ENCODE peak calls at places on chromosomes 12 and 14, in five cellular contexts. N is AG04449, A is tibial artery, V is GM20000, T is AG10803. E is an unnamed sample.
A peak's percentile ranks its signal among the peaks of the same experiment; 100 is the strongest.

GRCh38 chr12:100908501-100908900 is 113.9 kb downstream of the ANO4 start:
- DNase-seq in N (no peak), T (peak; percentile 82), V (no peak), A (no peak), E (peak; percentile 65)

GRCh38 chr12:57726884-57727757 is 11.4 kb downstream of the AGAP2 start:
- DNase-seq in N (no peak), T (no peak), V (peak; percentile 36), A (no peak), E (no peak)

GRCh38 chr12:54017845-54018607 is 9.2 kb downstream of the HOXC8 start:
- DNase-seq in T (peak; percentile 97), V (peak; percentile 96), A (peak; percentile 96), N (peak; percentile 82), E (peak; percentile 68)

GRCh38 chr12:99390707-99391106 is 256.8 kb upstream of the GARIN6 start:
- DNase-seq in N (no peak), V (peak; percentile 14), A (no peak), T (no peak), E (no peak)

GRCh38 chr14:72616294-72616693 is 277.6 kb downstream of the DPF3 start:
- DNase-seq in A (no peak), T (no peak), V (no peak), N (no peak), E (no peak)

GRCh38 chr12:6532927-6533652 is 1.2 kb upstream of the GAPDH start:
- DNase-seq in V (peak; percentile 63), A (peak; percentile 90), N (no peak), T (peak; percentile 75), E (no peak)

GRCh38 chr12:12216349-12217017 is 50.4 kb downstream of the LRP6 start:
- DNase-seq in V (no peak), A (no peak), N (no peak), T (no peak), E (no peak)

GRCh38 chr14:35044939-35045797 is 904 bp upstream of the FAM177A1 start:
- DNase-seq in A (no peak), N (no peak), T (peak; percentile 40), V (peak; percentile 28), E (no peak)

GRCh38 chr12:98465950-98466349 is 49.4 kb upstream of the TMPO start:
- DNase-seq in T (no peak), A (no peak), N (no peak), V (no peak), E (no peak)

GRCh38 chr14:106185837-106186233 is 659.5 kb downstream of the TMEM121 start:
- DNase-seq in V (no peak), T (no peak), A (no peak), N (no peak), E (no peak)

GRCh38 chr12:104695453-104696148 is 238.9 kb downstream of the CHST11 start:
- DNase-seq in A (peak; percentile 86), V (peak; percentile 49), T (peak; percentile 74), N (peak; percentile 65), E (peak; percentile 63)

GRCh38 chr12:107131832-107132616 is 38.7 kb upstream of the CRY1 start:
- DNase-seq in V (peak; percentile 56), N (peak; percentile 4), A (no peak), T (peak; percentile 61), E (no peak)

GRCh38 chr14:100710391-100711116 is 16.1 kb upstream of the DLK1 start:
- DNase-seq in A (no peak), V (no peak), T (no peak), N (no peak), E (no peak)

GRCh38 chr12:106109168-106109910 is 29.4 kb downstream of the NUAK1 start:
- DNase-seq in A (no peak), N (no peak), V (no peak), T (no peak), E (no peak)

GRCh38 chr12:99619389-99620158 is 28.0 kb upstream of the GARIN6 start:
- DNase-seq in A (no peak), N (no peak), V (peak; percentile 19), T (peak; percentile 36), E (peak; percentile 25)

GRCh38 chr12:5588231-5588995 is 156.5 kb downstream of the NTF3 start:
- DNase-seq in N (peak; percentile 9), A (no peak), V (no peak), T (peak; percentile 94), E (no peak)

GRCh38 chr12:63792333-63792732 is 12.6 kb downstream of the RXYLT1 start:
- DNase-seq in A (no peak), V (no peak), N (no peak), T (no peak), E (no peak)

GRCh38 chr12:71157601-71158233 is at the start of gene TSPAN8:
- DNase-seq in N (no peak), V (no peak), T (no peak), A (no peak), E (no peak)

GRCh38 chr14:100532154-100532915 is 54.9 kb downstream of the BEGAIN start:
- DNase-seq in V (peak; percentile 9), N (no peak), A (no peak), T (peak; percentile 17), E (no peak)

GRCh38 chr12:132451172-132451835 is 38.6 kb upstream of the FBRSL1 start:
- DNase-seq in A (no peak), V (peak; percentile 77), T (no peak), N (no peak), E (no peak)

GRCh38 chr14:20493634-20494033 is 11.7 kb upstream of the RNASE10 start:
- DNase-seq in V (no peak), N (no peak), T (no peak), A (no peak), E (no peak)

GRCh38 chr14:24705840-24706239 is 71.8 kb upstream of the GZMB start:
- DNase-seq in A (no peak), V (peak; percentile 52), T (no peak), N (no peak), E (no peak)

GRCh38 chr12:121184425-121184824 is 25.5 kb upstream of the P2RX4 start:
- DNase-seq in V (no peak), A (no peak), N (no peak), T (no peak), E (no peak)
- TF ChIP-seq CTCF in V (no peak), A (no peak), N (no peak), T (no peak), E (no peak)

GRCh38 chr12:26921886-26922285 is 15.9 kb downstream of the INTS13 start:
- DNase-seq in N (no peak), A (no peak), V (no peak), T (no peak), E (no peak)

GRCh38 chr12:26919216-26919555 is 18.6 kb downstream of the INTS13 start:
- DNase-seq in N (no peak), V (no peak), A (no peak), T (no peak), E (no peak)

GRCh38 chr12:26918321-26919215 is 19.2 kb downstream of the INTS13 start:
- DNase-seq in T (no peak), V (no peak), A (no peak), N (no peak), E (no peak)
- TF ChIP-seq CTCF in T (peak; percentile 39), V (no peak), A (peak; percentile 16), N (no peak), E (peak; percentile 32)

GRCh38 chr14:69673578-69674305 is 62.3 kb downstream of the SUSD6 start:
- DNase-seq in T (no peak), V (no peak), A (no peak), N (no peak), E (no peak)
- TF ChIP-seq CTCF in T (no peak), V (no peak), A (no peak), N (no peak), E (no peak)

GRCh38 chr12:15858348-15858747 is 23.8 kb upstream of the STRAP start:
- DNase-seq in A (no peak), V (no peak), N (no peak), T (no peak), E (no peak)
- TF ChIP-seq CTCF in A (no peak), V (no peak), N (no peak), T (no peak), E (no peak)

DNA sequence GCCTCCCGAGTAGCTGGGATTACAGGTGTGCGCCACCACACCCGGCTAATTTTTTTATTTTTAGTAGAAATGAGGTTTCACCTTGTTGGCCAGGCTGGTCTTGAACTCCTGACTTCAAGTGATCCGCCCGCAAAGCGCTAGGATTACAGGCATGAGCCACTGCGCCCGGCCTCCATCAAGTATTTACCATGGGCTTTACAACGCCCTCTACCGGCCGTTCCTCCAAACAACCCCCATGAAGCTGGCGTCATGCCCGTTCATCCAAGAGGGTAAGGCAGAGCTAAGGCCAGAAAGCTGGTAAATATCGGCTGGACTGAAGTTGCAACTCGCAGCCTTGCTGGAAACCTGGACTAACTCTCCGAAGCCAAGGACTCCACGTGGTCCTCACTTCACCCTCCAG is 41.6 kb downstream of the RNF34 start:
- DNase-seq in T (no peak), N (no peak), A (no peak), V (no peak), E (no peak)
- TF ChIP-seq CTCF in T (peak; percentile 5), N (no peak), A (no peak), V (no peak), E (peak; percentile 11)

GRCh38 chr12:51896236-51896635 is 8.3 kb downstream of the ANKRD33 start:
- DNase-seq in V (no peak), T (no peak), A (no peak), N (no peak), E (no peak)
- TF ChIP-seq CTCF in V (no peak), T (no peak), A (no peak), N (no peak), E (no peak)